ENCODE peak calls at places on chromosomes 13 and 19, in seven cellular contexts. M, Y, F, W, O, A and U are unnamed samples. For H3K36me3, the result is how much of the 10 kb centered on the place peaks cover.

GRCh38 chr13:99378985-99379734 is 72.0 kb upstream of the GPR183 start:
- DNase-seq in F (no peak), A (no peak), W (peak), O (no peak), Y (no peak), M (no peak), U (no peak)

GRCh38 chr19:4386038-4386782 is 14.1 kb downstream of the SH3GL1 start:
- DNase-seq in W (peak), F (no peak), M (no peak), A (no peak), Y (no peak), O (no peak), U (no peak)

GRCh38 chr19:49475191-49475932 is 1.3 kb downstream of the FLT3LG start:
- DNase-seq in W (no peak), A (no peak), Y (no peak), M (no peak), F (no peak), O (no peak), U (no peak)

GRCh38 chr13:59000770-59001169 is 1163.0 kb downstream of the DIAPH3 start:
- DNase-seq in M (no peak), F (no peak), W (no peak), O (no peak), Y (no peak), A (no peak), U (no peak)

GRCh38 chr19:3210347-3211017 is 14.0 kb upstream of the CELF5 start:
- DNase-seq in O (peak), W (no peak), F (no peak), M (peak), Y (no peak), A (peak), U (peak)

GRCh38 chr13:107203146-107203847 is 635.4 kb upstream of the ARGLU1 start:
- DNase-seq in Y (no peak), O (peak), M (peak), A (no peak), F (no peak), W (no peak), U (no peak)

GRCh38 chr19:35513975-35514809 is 743 bp upstream of the DMKN start:
- DNase-seq in W (no peak), O (peak), M (no peak), A (no peak), F (no peak), Y (no peak), U (no peak)

GRCh38 chr19:13796301-13797057 is 1.2 kb downstream of the ZSWIM4 start:
- DNase-seq in W (peak), Y (peak), O (peak), F (no peak), M (peak), A (peak), U (no peak)

GRCh38 chr13:98954313-98954712 is 23.6 kb downstream of the DOCK9 start:
- DNase-seq in M (no peak), F (no peak), O (no peak), A (peak), Y (no peak), W (no peak), U (no peak)

GRCh38 chr19:29524201-29524911 is 1.4 kb upstream of the VSTM2B start:
- DNase-seq in Y (no peak), F (no peak), A (peak), O (no peak), W (no peak), M (no peak), U (no peak)

GRCh38 chr13:77056382-77056781 is 29.4 kb upstream of the FBXL3 start:
- DNase-seq in O (no peak), M (no peak), Y (no peak), F (no peak), A (no peak), W (no peak), U (no peak)

GRCh38 chr13:65844266-65844841 is 1385.8 kb downstream of the PCDH9 start:
- DNase-seq in A (no peak), M (no peak), Y (no peak), O (no peak), W (no peak), F (no peak), U (no peak)

GRCh38 chr13:21225082-21225481 is 48.6 kb downstream of the MRPL57 start:
- DNase-seq in O (no peak), M (no peak), W (no peak), F (no peak), A (no peak), Y (no peak), U (no peak)

GRCh38 chr13:77714119-77714755 is 16.8 kb downstream of the SLAIN1 start:
- DNase-seq in O (no peak), F (no peak), W (no peak), Y (no peak), M (no peak), A (no peak), U (no peak)

GRCh38 chr19:9535934-9536333 is 2.5 kb downstream of the ZNF426 start:
- DNase-seq in M (no peak), W (no peak), O (no peak), A (no peak), F (no peak), Y (no peak), U (no peak)

GRCh38 chr13:31518666-31519065 is 220.7 kb upstream of the RXFP2 start:
- DNase-seq in A (no peak), W (no peak), Y (no peak), M (no peak), F (no peak), O (no peak), U (no peak)

GRCh38 chr13:111893071-111893606 is 173.8 kb upstream of the SOX1 start:
- DNase-seq in F (no peak), A (no peak), Y (no peak), M (no peak), W (no peak), O (no peak), U (no peak)

GRCh38 chr13:102198418-102199322 is 203.2 kb downstream of the FGF14 start:
- DNase-seq in W (peak), F (no peak), A (no peak), M (no peak), Y (no peak), O (peak), U (no peak)

GRCh38 chr19:42250249-42250665 is 4.7 kb downstream of the ERF start:
- DNase-seq in O (no peak), F (no peak), W (no peak), A (peak), M (no peak), Y (peak), U (no peak)

GRCh38 chr13:59774511-59774911 is 389.2 kb downstream of the DIAPH3 start:
- DNase-seq in O (peak), W (peak), M (no peak), Y (no peak), F (no peak), A (no peak), U (peak)

GRCh38 chr19:4023600-4024398 is 16.3 kb downstream of the PIAS4 start:
- DNase-seq in F (no peak), A (no peak), O (no peak), Y (no peak), M (no peak), W (no peak), U (no peak)

GRCh38 chr13:80957019-80957650 is 616.2 kb upstream of the SPRY2 start:
- DNase-seq in O (no peak), A (no peak), W (no peak), F (no peak), M (no peak), Y (no peak), U (no peak)

GRCh38 chr13:52405767-52406494 is at the start of gene THSD1:
- DNase-seq in O (peak), M (peak), Y (peak), A (peak), F (no peak), W (peak), U (peak)

GRCh38 chr13:67775359-67775758 is 545.2 kb upstream of the PCDH9 start:
- DNase-seq in A (no peak), Y (no peak), F (no peak), O (no peak), W (no peak), M (no peak), U (no peak)

GRCh38 chr13:33204130-33204927 is 81.2 kb downstream of the STARD13 start:
- DNase-seq in Y (peak), O (peak), W (peak), M (peak), A (no peak), F (no peak), U (no peak)

GRCh38 chr13:79589605-79590511 is 108.9 kb downstream of the NDFIP2 start:
- DNase-seq in Y (no peak), A (no peak), O (peak), M (no peak), F (no peak), W (no peak), U (no peak)

GRCh38 chr19:2039959-2040646 is 10.9 kb downstream of the MKNK2 start:
- DNase-seq in Y (peak), A (peak), O (no peak), W (no peak), F (no peak), M (no peak), U (no peak)

GRCh38 chr13:43157796-43158195 is 134.4 kb downstream of the DNAJC15 start:
- DNase-seq in Y (no peak), W (no peak), F (no peak), A (no peak), M (no peak), O (no peak), U (no peak)

GRCh38 chr13:97257800-97258799 is 36.0 kb downstream of the MBNL2 start:
- DNase-seq in M (peak), O (peak), W (peak), A (no peak), F (no peak), Y (peak), U (peak)

GRCh38 chr13:97220151-97220900 is 1.8 kb upstream of the MBNL2 start:
- DNase-seq in Y (no peak), F (no peak), A (no peak), O (no peak), W (no peak), M (no peak), U (no peak)

GRCh38 chr13:92804926-92805325 is 421.7 kb upstream of the GPC6 start:
- DNase-seq in O (no peak), W (no peak), F (no peak), Y (no peak), A (no peak), M (no peak), U (no peak)

GRCh38 chr19:30519607-30520205 is 147.5 kb downstream of the ZNF536 start:
- DNase-seq in Y (no peak), M (no peak), F (no peak), O (no peak), A (no peak), W (no peak), U (no peak)

GRCh38 chr19:4318460-4318859 is 14.1 kb downstream of the FSD1 start:
- DNase-seq in Y (no peak), A (no peak), F (no peak), M (no peak), W (no peak), O (no peak), U (no peak)

GRCh38 chr19:43692882-43693281 is 22.9 kb upstream of the PLAUR start:
- DNase-seq in Y (no peak), W (no peak), M (no peak), A (no peak), F (no peak), O (no peak), U (no peak)

GRCh38 chr13:102310691-102311432 is 91.0 kb downstream of the FGF14 start:
- DNase-seq in Y (no peak), F (no peak), O (no peak), A (no peak), M (peak), W (no peak), U (no peak)

DNA sequence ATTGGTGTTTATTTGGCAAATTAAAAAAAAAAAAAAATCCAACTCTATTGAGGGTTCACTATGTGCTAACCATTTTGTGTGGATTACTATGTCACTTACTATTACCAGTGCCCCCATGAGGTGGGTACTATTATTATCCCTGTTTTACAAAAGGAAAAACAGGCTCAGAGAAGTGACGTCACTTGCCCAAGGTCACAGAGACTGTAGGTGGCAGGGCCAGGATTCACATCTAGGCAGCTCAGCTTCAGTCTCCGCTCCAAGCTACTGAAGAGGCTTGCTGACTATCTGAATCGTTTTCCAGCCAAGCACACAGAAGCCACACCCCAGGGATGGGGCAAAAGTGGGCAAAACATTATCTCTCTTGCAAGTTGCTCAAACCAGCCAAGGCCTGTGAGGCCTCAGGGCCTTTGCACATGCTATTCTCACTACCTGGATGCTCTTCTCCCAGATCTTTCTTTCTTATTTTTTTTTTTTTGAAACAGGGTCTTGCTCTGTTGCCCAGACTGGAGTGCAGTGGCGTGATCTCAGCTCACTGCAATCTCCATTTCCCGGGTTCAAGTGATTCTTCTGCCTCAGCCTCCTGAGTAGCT is 4.8 kb upstream of the ANGPTL8 start:
- DNase-seq in Y (no peak), F (no peak), M (peak), A (no peak), W (no peak), O (no peak), U (no peak)
- H3K36me3 ChIP-seq in Y (under half), F (under half), M (under half), A (under half), W (under half), O (under half), U (under half)

DNA sequence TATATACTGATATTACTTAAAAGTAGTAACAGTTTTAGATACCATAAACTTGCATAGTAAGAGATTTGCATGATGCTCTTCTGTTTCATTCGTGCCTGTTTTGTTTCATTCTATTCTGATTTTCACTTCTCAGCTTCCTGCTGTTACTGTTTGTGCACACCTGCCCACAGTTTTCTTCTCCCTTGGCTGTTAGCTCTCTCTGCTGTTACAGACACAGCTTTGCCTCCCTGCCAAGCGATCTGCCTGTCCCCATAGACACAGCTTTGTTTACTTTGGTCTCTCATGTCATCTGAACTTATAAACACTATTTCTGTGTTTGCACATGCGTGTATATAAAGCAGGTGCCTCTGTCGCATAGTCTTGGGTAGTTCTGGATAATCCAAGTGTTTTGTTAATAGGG is 21.4 kb upstream of the UPF3A start:
- DNase-seq in W (no peak), M (peak), F (no peak), O (no peak), A (no peak), Y (no peak), U (no peak)
- H3K36me3 ChIP-seq in W (under half), M (under half), F (under half), O (half or more), A (half or more), Y (under half), U (under half)

GRCh38 chr19:56145698-56146097 is 4.6 kb downstream of the ZNF444 start:
- DNase-seq in Y (no peak), W (no peak), A (no peak), F (no peak), O (no peak), M (peak), U (no peak)
- H3K36me3 ChIP-seq in Y (under half), W (under half), A (under half), F (under half), O (under half), M (under half), U (under half)

GRCh38 chr19:16957151-16957662 is 68.4 kb downstream of the F2RL3 start:
- DNase-seq in M (peak), A (no peak), W (no peak), O (peak), F (no peak), Y (no peak), U (no peak)
- H3K36me3 ChIP-seq in M (under half), A (under half), W (under half), O (under half), F (under half), Y (under half), U (under half)

GRCh38 chr19:19343016-19343362 is 22.4 kb downstream of the MAU2 start:
- DNase-seq in M (no peak), O (no peak), W (no peak), F (no peak), A (no peak), Y (no peak), U (no peak)

GRCh38 chr19:19345232-19345631 is 24.6 kb downstream of the MAU2 start:
- DNase-seq in W (no peak), Y (no peak), F (no peak), O (no peak), A (no peak), M (no peak), U (no peak)

GRCh38 chr19:19342086-19343015 is 21.7 kb downstream of the MAU2 start:
- DNase-seq in A (no peak), W (peak), M (peak), F (no peak), Y (no peak), O (peak), U (peak)

GRCh38 chr19:19345970-19346369 is 25.3 kb downstream of the MAU2 start:
- DNase-seq in O (no peak), M (no peak), F (no peak), A (no peak), W (no peak), Y (no peak), U (no peak)

GRCh38 chr19:19343762-19344161 is 23.1 kb downstream of the MAU2 start:
- DNase-seq in W (no peak), M (no peak), A (no peak), O (no peak), F (no peak), Y (no peak), U (no peak)
- H3K36me3 ChIP-seq in W (half or more), M (under half), A (half or more), O (under half), F (half or more), Y (under half), U (under half)

DNA sequence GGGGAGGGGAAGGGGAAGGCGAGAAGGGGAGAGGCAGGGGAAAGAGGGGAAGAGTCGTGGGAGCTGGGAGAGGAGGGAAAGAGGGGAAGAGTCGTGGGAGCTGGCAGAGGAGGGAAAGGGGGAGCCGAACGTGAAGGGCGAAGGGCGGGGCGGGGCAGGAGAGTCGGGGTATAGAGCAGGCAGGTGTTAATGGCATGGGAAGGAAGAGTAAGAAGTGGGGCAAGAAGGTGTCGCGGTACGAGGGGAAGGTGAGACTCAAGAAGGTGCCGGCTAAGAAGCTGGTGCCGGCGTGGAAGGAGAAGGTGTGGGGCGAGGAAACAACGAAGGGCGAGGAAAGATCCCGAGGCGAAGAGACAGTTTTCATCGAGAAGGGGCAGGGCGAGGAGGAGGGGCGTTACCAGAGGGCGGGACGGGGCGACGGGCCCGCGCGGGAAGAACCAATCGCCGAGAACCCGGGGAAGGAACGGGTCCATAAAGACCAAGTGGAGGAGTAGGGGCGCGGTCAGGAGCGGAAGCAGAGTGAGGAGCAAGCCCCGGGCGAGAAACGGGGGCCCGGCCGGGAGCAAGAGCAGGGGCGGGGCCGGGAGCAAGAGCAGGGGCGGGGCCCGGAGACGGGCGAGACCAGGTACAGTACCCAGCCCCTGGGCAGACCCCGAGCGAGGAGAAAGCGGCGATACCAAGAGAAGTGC is 463 bp downstream of the CATSPERG start:
- DNase-seq in W (peak), A (peak), M (peak), F (peak), Y (peak), O (peak), U (peak)
- H3K36me3 ChIP-seq in W (under half), A (under half), M (under half), F (under half), Y (under half), O (under half), U (under half)

GRCh38 chr19:19628499-19629134 is 597 bp upstream of the LPAR2 start:
- DNase-seq in F (no peak), Y (no peak), A (peak), M (peak), W (peak), O (peak), U (peak)

GRCh38 chr19:19627716-19628498 is at the start of gene LPAR2:
- DNase-seq in M (peak), W (no peak), F (no peak), Y (no peak), O (peak), A (peak), U (peak)

GRCh38 chr19:19632661-19633060 is 4.6 kb upstream of the LPAR2 start:
- DNase-seq in F (no peak), Y (no peak), O (no peak), M (no peak), W (no peak), A (no peak), U (no peak)

GRCh38 chr19:19630062-19630414 is 2.0 kb upstream of the LPAR2 start:
- DNase-seq in F (no peak), M (no peak), W (no peak), A (no peak), Y (no peak), O (no peak), U (no peak)

DNA sequence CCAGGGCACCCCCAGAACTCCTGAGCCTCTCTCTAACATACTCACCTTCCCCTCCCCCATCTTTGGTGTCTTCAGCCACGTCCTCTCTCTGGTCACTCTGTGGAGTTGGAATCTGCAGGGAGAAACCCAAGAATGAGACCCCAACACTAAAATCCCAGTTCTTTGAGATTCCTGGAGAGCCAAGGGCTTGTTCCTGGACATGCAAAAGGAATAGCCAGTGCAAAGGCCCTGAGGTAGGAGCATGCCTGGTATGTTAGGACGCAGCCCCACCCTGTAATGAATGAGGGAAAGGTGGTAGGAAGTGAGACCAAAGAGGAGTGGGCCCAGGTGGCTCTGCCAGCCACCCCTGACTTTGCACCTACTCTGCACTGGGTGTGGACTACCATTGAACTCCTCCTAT is 2.4 kb upstream of the LPAR2 start:
- DNase-seq in F (no peak), O (no peak), Y (no peak), A (no peak), W (no peak), M (no peak), U (no peak)
- H3K36me3 ChIP-seq in F (under half), O (under half), Y (under half), A (under half), W (under half), M (under half), U (under half)

GRCh38 chr13:110438211-110438610 is 123.3 kb downstream of the RAB20 start:
- DNase-seq in O (no peak), M (no peak), W (no peak), A (no peak), F (no peak), Y (no peak), U (no peak)
- H3K36me3 ChIP-seq in O (under half), M (under half), W (half or more), A (under half), F (under half), Y (under half), U (under half)

GRCh38 chr19:54153731-54154326 is 5.7 kb downstream of the LENG1 start:
- DNase-seq in Y (no peak), F (no peak), A (no peak), W (no peak), M (no peak), O (no peak), U (no peak)

GRCh38 chr19:54152878-54153524 is 6.5 kb downstream of the LENG1 start:
- DNase-seq in O (no peak), Y (no peak), F (no peak), M (no peak), W (no peak), A (no peak), U (no peak)

GRCh38 chr19:54152267-54152666 is 7.3 kb downstream of the LENG1 start:
- DNase-seq in A (no peak), O (no peak), W (no peak), Y (no peak), F (no peak), M (no peak), U (no peak)

GRCh38 chr19:54149021-54149812 is 10.3 kb downstream of the LENG1 start:
- DNase-seq in F (no peak), A (no peak), M (no peak), Y (no peak), W (no peak), O (no peak), U (no peak)

GRCh38 chr19:54151362-54152035 is 8.0 kb downstream of the LENG1 start:
- DNase-seq in A (no peak), M (no peak), F (no peak), O (no peak), W (no peak), Y (no peak), U (no peak)
- H3K36me3 ChIP-seq in A (half or more), M (under half), F (half or more), O (half or more), W (half or more), Y (under half), U (under half)